ENCODE peak calls at places on chromosomes 11 and 22, in eight cellular contexts. X, P, V, E, S, T, R and C are unnamed samples.

GRCh38 chr11:83047515-83048225 is 24.0 kb downstream of the RAB30 start:
- DNase-seq in X (peak; percentile 65), P (peak; percentile 43), V (no peak), E (no peak), S (peak; percentile 38), T (no peak), R (no peak), C (no peak)

GRCh38 chr11:94910779-94911178 is 62.6 kb downstream of the CWC15 start:
- DNase-seq in X (peak; percentile 88), P (peak; percentile 48), V (no peak), E (no peak), S (peak; percentile 97), T (no peak), R (peak; percentile 72), C (no peak)

GRCh38 chr22:49457946-49458707 is 369.5 kb downstream of the BRD1 start:
- DNase-seq in X (no peak), P (no peak), V (no peak), E (no peak), S (no peak), T (no peak), R (no peak), C (no peak)

GRCh38 chr11:14583252-14584105 is 60.1 kb upstream of the PDE3B start:
- DNase-seq in X (no peak), P (no peak), V (peak; percentile 42), E (no peak), S (no peak), T (no peak), R (peak; percentile 47), C (no peak)

GRCh38 chr11:113351061-113351460 is 36.5 kb upstream of the ANKK1 start:
- DNase-seq in X (no peak), P (no peak), V (no peak), E (no peak), S (no peak), T (no peak), R (no peak), C (no peak)

GRCh38 chr11:128503231-128503991 is 83.9 kb downstream of the ETS1 start:
- DNase-seq in X (peak; percentile 96), P (peak; percentile 89), V (no peak), E (peak; percentile 47), S (peak; percentile 96), T (no peak), R (peak; percentile 99), C (peak; percentile 83)

GRCh38 chr11:1017269-1018005 is 19.1 kb downstream of the MUC6 start:
- DNase-seq in X (no peak), P (no peak), V (no peak), E (no peak), S (no peak), T (peak; percentile 29), R (no peak), C (peak; percentile 13)

GRCh38 chr11:64271339-64272132 is 12.9 kb downstream of the BAD start:
- DNase-seq in X (peak; percentile 92), P (peak; percentile 95), V (peak; percentile 93), E (peak; percentile 81), S (peak; percentile 96), T (peak; percentile 44), R (peak; percentile 71), C (peak; percentile 80)

GRCh38 chr22:40690370-40690769 is 11.1 kb downstream of the MCHR1 start:
- DNase-seq in X (no peak), P (no peak), V (no peak), E (no peak), S (no peak), T (no peak), R (no peak), C (no peak)

GRCh38 chr11:73243093-73243485 is 25.0 kb downstream of the P2RY2 start:
- DNase-seq in X (no peak), P (no peak), V (no peak), E (no peak), S (no peak), T (no peak), R (no peak), C (no peak)

GRCh38 chr11:95296165-95296564 is 65.2 kb upstream of the SESN3 start:
- DNase-seq in X (no peak), P (peak; percentile 29), V (peak; percentile 25), E (no peak), S (no peak), T (no peak), R (no peak), C (no peak)

GRCh38 chr11:71525188-71525937 is 1.7 kb upstream of the KRTAP5-7 start:
- DNase-seq in X (no peak), P (no peak), V (no peak), E (no peak), S (no peak), T (no peak), R (no peak), C (no peak)

GRCh38 chr22:47290706-47291430 is 528.4 kb downstream of the TBC1D22A start:
- DNase-seq in X (no peak), P (no peak), V (no peak), E (no peak), S (no peak), T (no peak), R (no peak), C (no peak)

GRCh38 chr11:85027346-85027745 is 599.8 kb downstream of the DLG2 start:
- DNase-seq in X (no peak), P (no peak), V (no peak), E (no peak), S (no peak), T (no peak), R (no peak), C (no peak)

GRCh38 chr11:124482362-124483147 is 37.1 kb upstream of the OR8B8 start:
- DNase-seq in X (peak; percentile 28), P (peak; percentile 7), V (no peak), E (no peak), S (peak; percentile 47), T (no peak), R (no peak), C (peak; percentile 83)

GRCh38 chr11:61007383-61007970 is 36.0 kb downstream of the CD6 start:
- DNase-seq in X (no peak), P (no peak), V (peak; percentile 44), E (no peak), S (no peak), T (no peak), R (no peak), C (no peak)

GRCh38 chr11:131691558-131692041 is 321.2 kb downstream of the NTM start:
- DNase-seq in X (peak; percentile 11), P (no peak), V (no peak), E (no peak), S (peak; percentile 3), T (no peak), R (no peak), C (peak; percentile 58)

GRCh38 chr11:57210731-57211335 is 26.2 kb downstream of the APLNR start:
- DNase-seq in X (no peak), P (no peak), V (no peak), E (no peak), S (no peak), T (no peak), R (no peak), C (no peak)

GRCh38 chr11:73743045-73743444 is 17.8 kb downstream of the RAB6A start:
- DNase-seq in X (no peak), P (no peak), V (no peak), E (no peak), S (no peak), T (no peak), R (no peak), C (no peak)

GRCh38 chr11:61587951-61588695 is 7.2 kb upstream of the SYT7 start:
- DNase-seq in X (no peak), P (no peak), V (peak; percentile 81), E (peak; percentile 55), S (no peak), T (peak; percentile 78), R (no peak), C (peak; percentile 38)

GRCh38 chr22:22702874-22703570 is 58.6 kb downstream of the GGTLC2 start:
- DNase-seq in X (no peak), P (no peak), V (no peak), E (no peak), S (no peak), T (no peak), R (no peak), C (no peak)
- H3K4me3 ChIP-seq in X (no peak overlapping the region), P (no peak overlapping the region), V (no peak overlapping the region), E (no peak overlapping the region), S (no peak overlapping the region), T (no peak overlapping the region), R (no peak overlapping the region), C (no peak overlapping the region)

GRCh38 chr11:102302241-102302640 is 15.0 kb upstream of the BIRC3 start:
- DNase-seq in X (no peak), P (peak; percentile 37), V (no peak), E (no peak), S (no peak), T (no peak), R (no peak), C (no peak)
- H3K4me3 ChIP-seq in X (no peak overlapping the region), P (no peak overlapping the region), V (no peak overlapping the region), E (peak overlapping the region; percentile 1), S (no peak overlapping the region), T (no peak overlapping the region), R (no peak overlapping the region), C (no peak overlapping the region)

GRCh38 chr11:117876341-117877119 is at the start of gene FXYD6:
- DNase-seq in X (no peak), P (peak; percentile 11), V (peak; percentile 35), E (no peak), S (no peak), T (no peak), R (no peak), C (no peak)

GRCh38 chr11:117876049-117876340 is 463 bp downstream of the FXYD6 start:
- DNase-seq in X (no peak), P (no peak), V (no peak), E (no peak), S (no peak), T (no peak), R (no peak), C (no peak)

GRCh38 chr11:117875397-117876048 is 935 bp downstream of the FXYD6 start:
- DNase-seq in X (no peak), P (no peak), V (no peak), E (peak; percentile 22), S (no peak), T (no peak), R (no peak), C (no peak)

GRCh38 chr11:117878314-117878938 is 2.0 kb upstream of the FXYD6 start:
- DNase-seq in X (no peak), P (no peak), V (no peak), E (no peak), S (no peak), T (no peak), R (no peak), C (no peak)

DNA sequence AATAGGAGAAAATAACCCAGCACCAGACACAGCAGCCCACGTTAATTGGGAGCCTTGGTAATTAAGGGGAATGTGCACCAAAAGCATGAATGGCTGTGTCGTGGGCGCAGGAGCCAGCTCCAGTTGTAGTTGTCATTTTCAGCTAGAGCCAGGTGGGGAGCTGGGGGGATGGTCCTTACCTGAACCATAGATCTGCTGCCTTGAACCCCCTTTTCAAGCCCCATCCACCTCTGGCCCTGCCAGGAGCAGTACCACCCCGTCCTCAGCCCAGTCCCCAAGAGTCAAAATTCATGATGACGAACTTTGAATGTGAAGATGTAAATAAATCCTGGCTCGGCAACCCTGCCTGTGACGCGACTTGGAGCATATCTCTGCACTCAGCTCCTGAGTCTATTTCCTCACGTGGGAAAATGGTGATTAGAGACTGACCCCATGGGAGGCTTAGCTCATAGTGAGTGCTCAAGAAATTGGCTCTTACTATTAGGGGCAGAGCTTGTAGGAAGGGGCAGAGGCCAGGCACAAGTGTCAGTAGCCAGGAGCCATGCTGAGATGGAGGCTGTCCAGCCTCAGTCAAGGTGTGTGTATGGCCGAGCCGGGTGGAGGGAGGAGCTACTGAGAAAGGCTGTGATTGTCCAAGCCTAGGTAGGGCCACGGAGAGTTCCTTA is 794 bp upstream of the FXYD6 start:
- DNase-seq in X (no peak), P (no peak), V (no peak), E (no peak), S (no peak), T (no peak), R (no peak), C (no peak)
- H3K4me3 ChIP-seq in X (no peak overlapping the region), P (peak overlapping the region; percentile 38), V (peak overlapping the region; percentile 63), E (no peak overlapping the region), S (no peak overlapping the region), T (peak overlapping the region; percentile 47), R (no peak overlapping the region), C (no peak overlapping the region)

GRCh38 chr11:19598456-19598855 is 114.2 kb upstream of the NAV2 start:
- DNase-seq in X (no peak), P (no peak), V (no peak), E (no peak), S (no peak), T (no peak), R (no peak), C (no peak)
- H3K4me3 ChIP-seq in X (no peak overlapping the region), P (no peak overlapping the region), V (no peak overlapping the region), E (no peak overlapping the region), S (no peak overlapping the region), T (no peak overlapping the region), R (no peak overlapping the region), C (no peak overlapping the region)